ENCODE peak calls at places on chromosome 22, in eight cellular contexts. D, V, W, I, C, M, F and X are unnamed samples.
A peak's percentile ranks its signal among the peaks of the same experiment; 100 is the strongest.

GRCh38 chr22:17980638-17981051 is 43.7 kb downstream of the MICAL3 start:
- DNase-seq in D (no peak), V (peak; percentile 17), W (peak; percentile 31), I (peak; percentile 48), C (peak; percentile 66), M (no peak), F (peak; percentile 54), X (peak; percentile 87)

GRCh38 chr22:17083811-17084540 is 824 bp upstream of the IL17RA start:
- DNase-seq in D (no peak), V (no peak), W (no peak), I (no peak), C (no peak), M (no peak), F (peak; percentile 56), X (peak; percentile 50)

GRCh38 chr22:49962751-49963646 is 2.4 kb downstream of the PIM3 start:
- DNase-seq in D (no peak), V (no peak), W (peak; percentile 35), I (no peak), C (no peak), M (peak; percentile 42), F (no peak), X (peak; percentile 59)

GRCh38 chr22:24105018-24105360 is 76.3 kb upstream of the SUSD2 start:
- DNase-seq in D (no peak), V (no peak), W (no peak), I (peak; percentile 51), C (no peak), M (no peak), F (peak; percentile 71), X (no peak)

GRCh38 chr22:49048591-49048990 is 779.1 kb downstream of the BRD1 start:
- DNase-seq in D (no peak), V (no peak), W (no peak), I (no peak), C (no peak), M (no peak), F (no peak), X (no peak)

GRCh38 chr22:44146088-44146861 is 34.5 kb upstream of the PARVG start:
- DNase-seq in D (no peak), V (no peak), W (no peak), I (no peak), C (no peak), M (no peak), F (no peak), X (no peak)

GRCh38 chr22:23833017-23833795 is 5.6 kb downstream of the DERL3 start:
- DNase-seq in D (no peak), V (no peak), W (no peak), I (no peak), C (no peak), M (no peak), F (no peak), X (peak; percentile 36)

GRCh38 chr22:46830001-46830715 is 67.7 kb downstream of the TBC1D22A start:
- DNase-seq in D (peak; percentile 77), V (no peak), W (peak; percentile 59), I (peak; percentile 52), C (peak; percentile 40), M (no peak), F (peak; percentile 86), X (no peak)

GRCh38 chr22:19565921-19566598 is 41.9 kb upstream of the CLDN5 start:
- DNase-seq in D (no peak), V (no peak), W (no peak), I (no peak), C (no peak), M (no peak), F (peak; percentile 15), X (no peak)

GRCh38 chr22:20140521-20140964 is 8.9 kb downstream of the ZDHHC8 start:
- DNase-seq in D (no peak), V (no peak), W (no peak), I (no peak), C (no peak), M (no peak), F (no peak), X (no peak)

GRCh38 chr22:24894220-24894975 is 52.1 kb downstream of the LHFPL7 start:
- DNase-seq in D (peak; percentile 96), V (no peak), W (peak; percentile 80), I (peak; percentile 68), C (peak; percentile 86), M (peak; percentile 92), F (peak; percentile 96), X (peak; percentile 91)

GRCh38 chr22:11042116-11042515 is 4485.9 kb upstream of the OR11H1 start:
- DNase-seq in D (no peak), V (no peak), W (no peak), I (no peak), C (no peak), M (peak; percentile 35), F (no peak), X (no peak)

GRCh38 chr22:23256986-23257888 is 76.9 kb downstream of the BCR start:
- DNase-seq in D (no peak), V (no peak), W (peak; percentile 70), I (no peak), C (no peak), M (no peak), F (peak; percentile 92), X (peak; percentile 66)

GRCh38 chr22:23984430-23984829 is 4.5 kb downstream of the GSTT2 start:
- DNase-seq in D (no peak), V (peak; percentile 51), W (no peak), I (peak; percentile 38), C (peak; percentile 63), M (peak; percentile 75), F (peak; percentile 30), X (no peak)

GRCh38 chr22:45977003-45977395 is at the start of gene WNT7B:
- DNase-seq in D (no peak), V (no peak), W (no peak), I (no peak), C (no peak), M (peak; percentile 66), F (no peak), X (no peak)

GRCh38 chr22:31537019-31537535 is 40.7 kb downstream of the SFI1 start:
- DNase-seq in D (no peak), V (no peak), W (no peak), I (no peak), C (no peak), M (no peak), F (no peak), X (no peak)

GRCh38 chr22:27726344-27726725 is 75.2 kb downstream of the MN1 start:
- DNase-seq in D (no peak), V (no peak), W (no peak), I (no peak), C (no peak), M (no peak), F (no peak), X (no peak)

GRCh38 chr22:25492162-25492561 is 72.3 kb upstream of the GRK3 start:
- DNase-seq in D (no peak), V (no peak), W (no peak), I (no peak), C (no peak), M (no peak), F (no peak), X (no peak)

GRCh38 chr22:32829451-32829851 is 27.9 kb downstream of the TIMP3 start:
- DNase-seq in D (no peak), V (no peak), W (no peak), I (no peak), C (no peak), M (no peak), F (no peak), X (no peak)
- H3K4me1 ChIP-seq in D (peaks cover 4% of the 10 kb centered on the region), V (no peaks in the 10 kb centered on the region), W (peaks cover 100% of the 10 kb centered on the region), I (no peaks in the 10 kb centered on the region), C (no peaks in the 10 kb centered on the region), M (peaks cover 37% of the 10 kb centered on the region), F (peaks cover 4% of the 10 kb centered on the region), X (peaks cover 9% of the 10 kb centered on the region)

GRCh38 chr22:39924286-39924685 is 23.4 kb downstream of the GRAP2 start:
- DNase-seq in D (no peak), V (no peak), W (no peak), I (no peak), C (no peak), M (no peak), F (no peak), X (no peak)
- H3K4me1 ChIP-seq in D (no peaks in the 10 kb centered on the region), V (peaks cover 100% of the 10 kb centered on the region), W (no peaks in the 10 kb centered on the region), I (no peaks in the 10 kb centered on the region), C (no peaks in the 10 kb centered on the region), M (no peaks in the 10 kb centered on the region), F (no peaks in the 10 kb centered on the region), X (peaks cover 13% of the 10 kb centered on the region)

GRCh38 chr22:37504964-37505363 is 14.3 kb downstream of the CARD10 start:
- DNase-seq in D (no peak), V (no peak), W (no peak), I (no peak), C (no peak), M (no peak), F (no peak), X (no peak)
- H3K4me1 ChIP-seq in D (peaks cover 24% of the 10 kb centered on the region), V (peaks cover 16% of the 10 kb centered on the region), W (peaks cover 90% of the 10 kb centered on the region), I (peaks cover 11% of the 10 kb centered on the region), C (peaks cover 33% of the 10 kb centered on the region), M (no peaks in the 10 kb centered on the region), F (peaks cover 10% of the 10 kb centered on the region), X (peaks cover 55% of the 10 kb centered on the region)

GRCh38 chr22:30212363-30212995 is 34.1 kb downstream of the LIF start:
- DNase-seq in D (peak; percentile 98), V (no peak), W (no peak), I (peak; percentile 95), C (no peak), M (peak; percentile 89), F (peak; percentile 97), X (no peak)

GRCh38 chr22:30209642-30210041 is 36.9 kb downstream of the LIF start:
- DNase-seq in D (no peak), V (no peak), W (no peak), I (no peak), C (no peak), M (no peak), F (no peak), X (no peak)

GRCh38 chr22:30210235-30210831 is 36.2 kb downstream of the LIF start:
- DNase-seq in D (peak; percentile 87), V (no peak), W (no peak), I (peak; percentile 80), C (no peak), M (no peak), F (no peak), X (no peak)

GRCh38 chr22:30212996-30213441 is 33.5 kb downstream of the LIF start:
- DNase-seq in D (no peak), V (no peak), W (no peak), I (no peak), C (peak; percentile 72), M (no peak), F (peak; percentile 91), X (no peak)

GRCh38 chr22:30211124-30211820 is 35.3 kb downstream of the LIF start:
- DNase-seq in D (no peak), V (no peak), W (no peak), I (no peak), C (no peak), M (no peak), F (no peak), X (no peak)
- H3K4me1 ChIP-seq in D (peaks cover 70% of the 10 kb centered on the region), V (no peaks in the 10 kb centered on the region), W (peaks cover 25% of the 10 kb centered on the region), I (peaks cover 39% of the 10 kb centered on the region), C (peaks cover 11% of the 10 kb centered on the region), M (no peaks in the 10 kb centered on the region), F (peaks cover 45% of the 10 kb centered on the region), X (no peaks in the 10 kb centered on the region)